ENCODE peak calls at places on chromosome 6, in seven cellular contexts. F is A673, H is heart right ventricle, G is Caco-2, M is ascending aorta, U is colonic mucosa, P is esophagus muscularis mucosa. S is an unnamed sample.

GRCh38 chr6:111971866-111972532 is 81.9 kb upstream of the CCN6 start:
- DNase-seq in H (no peak), M (no peak), G (no peak), P (no peak), F (no peak), U (no peak), S (no peak)

GRCh38 chr6:54617730-54618129 is 228.8 kb upstream of the FAM83B start:
- DNase-seq in M (no peak), P (no peak), U (no peak), F (no peak), G (no peak), H (no peak), S (peak; percentile 74)

GRCh38 chr6:128597956-128598355 is 77.6 kb upstream of the PTPRK start:
- DNase-seq in U (no peak), F (no peak), G (no peak), P (no peak), M (no peak), H (no peak), S (no peak)

GRCh38 chr6:145733770-145734169 is 1.6 kb downstream of the EPM2A start:
- DNase-seq in G (no peak), F (peak; percentile 49), U (no peak), P (no peak), H (no peak), M (no peak), S (no peak)

GRCh38 chr6:35594503-35595186 is 81.9 kb upstream of the TULP1 start:
- DNase-seq in G (no peak), P (no peak), M (no peak), U (no peak), F (no peak), H (no peak), S (no peak)

GRCh38 chr6:126076992-126077664 is 90.8 kb downstream of the TRMT11 start:
- DNase-seq in M (no peak), P (peak; percentile 92), H (no peak), F (no peak), G (peak; percentile 71), U (no peak), S (no peak)

GRCh38 chr6:1838604-1839003 is 228.9 kb downstream of the FOXC1 start:
- DNase-seq in U (no peak), H (no peak), P (no peak), M (no peak), F (peak; percentile 54), G (no peak), S (no peak)

GRCh38 chr6:157219201-157220200 is 103.8 kb downstream of the TMEM242 start:
- DNase-seq in P (no peak), G (no peak), M (peak; percentile 62), H (no peak), F (no peak), U (peak; percentile 50), S (no peak)

GRCh38 chr6:39468385-39468784 is 145.9 kb upstream of the KCNK16 start:
- DNase-seq in F (no peak), G (no peak), M (no peak), U (no peak), P (no peak), H (no peak), S (no peak)

GRCh38 chr6:85675030-85675819 is 32.5 kb upstream of the SYNCRIP start:
- DNase-seq in H (no peak), G (no peak), M (no peak), P (no peak), F (no peak), U (no peak), S (no peak)

GRCh38 chr6:48891308-48891707 is 571.7 kb downstream of the MMUT start:
- DNase-seq in P (no peak), H (no peak), F (no peak), M (no peak), U (no peak), G (no peak), S (no peak)

GRCh38 chr6:97459986-97460385 is 177.0 kb upstream of the MMS22L start:
- DNase-seq in H (no peak), M (no peak), U (no peak), F (no peak), G (no peak), P (no peak), S (no peak)

GRCh38 chr6:117674503-117674902 is 766 bp upstream of the NUS1 start:
- DNase-seq in P (no peak), H (no peak), G (peak; percentile 3), F (no peak), M (no peak), U (no peak), S (no peak)

GRCh38 chr6:36820700-36821580 is 18.3 kb downstream of the CPNE5 start:
- DNase-seq in P (no peak), U (no peak), F (no peak), H (no peak), G (no peak), M (no peak), S (no peak)

GRCh38 chr6:103215835-103216234 is 1643.9 kb downstream of the HACE1 start:
- DNase-seq in G (no peak), U (no peak), F (no peak), P (no peak), H (no peak), M (no peak), S (no peak)

GRCh38 chr6:95087394-95088097 is 489.8 kb upstream of the MANEA start:
- DNase-seq in U (no peak), M (no peak), H (no peak), P (no peak), F (peak; percentile 90), G (no peak), S (no peak)

GRCh38 chr6:90463359-90463758 is 123.5 kb downstream of the MAP3K7 start:
- DNase-seq in U (no peak), P (no peak), F (no peak), G (no peak), M (no peak), H (no peak), S (no peak)

GRCh38 chr6:92275150-92275549 is 1144.2 kb downstream of the EPHA7 start:
- DNase-seq in F (no peak), G (no peak), U (no peak), P (no peak), M (no peak), H (no peak), S (no peak)

GRCh38 chr6:72620866-72621242 is 1.0 kb upstream of the KCNQ5 start:
- DNase-seq in H (no peak), F (no peak), G (no peak), U (no peak), M (no peak), P (no peak), S (no peak)

GRCh38 chr6:151359486-151359885 is 31.9 kb downstream of the ZBTB2 start:
- DNase-seq in U (no peak), M (no peak), G (no peak), P (no peak), F (no peak), H (no peak), S (no peak)

GRCh38 chr6:22470454-22471368 is 98.7 kb upstream of the HDGFL1 start:
- DNase-seq in M (peak; percentile 68), U (peak; percentile 63), P (no peak), H (no peak), F (peak; percentile 35), G (peak; percentile 31), S (peak; percentile 5)

GRCh38 chr6:168129292-168130167 is 50.5 kb upstream of the FRMD1 start:
- DNase-seq in H (no peak), G (no peak), P (peak; percentile 81), M (peak; percentile 60), U (peak; percentile 13), F (no peak), S (no peak)

GRCh38 chr6:30206799-30207618 is 6.2 kb downstream of the TRIM26 start:
- DNase-seq in G (peak; percentile 75), H (no peak), M (no peak), F (no peak), U (peak; percentile 60), P (no peak), S (no peak)

GRCh38 chr6:36659271-36659670 is 19.2 kb upstream of the CDKN1A start:
- DNase-seq in P (no peak), F (no peak), G (no peak), U (no peak), H (no peak), M (no peak), S (peak; percentile 95)

GRCh38 chr6:161037873-161038228 is 46.3 kb downstream of the MAP3K4 start:
- DNase-seq in G (no peak), H (no peak), U (no peak), M (no peak), F (no peak), P (no peak), S (no peak)

GRCh38 chr6:111716325-111716724 is 110.6 kb upstream of the TRAF3IP2 start:
- DNase-seq in P (no peak), F (no peak), M (no peak), H (no peak), U (no peak), G (no peak), S (no peak)

DNA sequence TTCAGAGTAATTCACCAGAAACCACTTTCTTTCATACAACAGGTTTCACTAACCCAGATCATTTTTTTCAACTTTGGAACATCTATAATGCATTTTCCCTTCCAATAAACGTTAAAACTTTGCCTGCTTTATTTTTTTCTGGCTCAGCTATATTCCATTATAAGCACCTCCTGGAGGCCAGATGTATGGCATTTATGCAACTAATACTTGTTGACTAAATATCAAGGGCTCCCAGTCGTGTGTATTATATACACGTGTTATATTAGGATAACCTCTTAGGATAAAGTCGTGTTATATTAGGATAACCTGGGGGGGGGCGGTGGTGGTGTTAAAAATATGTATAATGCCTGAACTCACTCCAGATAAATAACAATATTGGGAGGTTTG is 6.7 kb downstream of the OPN5 start:
- DNase-seq in P (no peak), G (no peak), F (no peak), H (no peak), M (no peak), U (no peak), S (no peak)
- H3K4me3 ChIP-seq in P (peak overlapping the region; percentile 15), G (no peak overlapping the region), F (no peak overlapping the region), H (no peak overlapping the region), M (no peak overlapping the region), U (no peak overlapping the region), S (no peak overlapping the region)

DNA sequence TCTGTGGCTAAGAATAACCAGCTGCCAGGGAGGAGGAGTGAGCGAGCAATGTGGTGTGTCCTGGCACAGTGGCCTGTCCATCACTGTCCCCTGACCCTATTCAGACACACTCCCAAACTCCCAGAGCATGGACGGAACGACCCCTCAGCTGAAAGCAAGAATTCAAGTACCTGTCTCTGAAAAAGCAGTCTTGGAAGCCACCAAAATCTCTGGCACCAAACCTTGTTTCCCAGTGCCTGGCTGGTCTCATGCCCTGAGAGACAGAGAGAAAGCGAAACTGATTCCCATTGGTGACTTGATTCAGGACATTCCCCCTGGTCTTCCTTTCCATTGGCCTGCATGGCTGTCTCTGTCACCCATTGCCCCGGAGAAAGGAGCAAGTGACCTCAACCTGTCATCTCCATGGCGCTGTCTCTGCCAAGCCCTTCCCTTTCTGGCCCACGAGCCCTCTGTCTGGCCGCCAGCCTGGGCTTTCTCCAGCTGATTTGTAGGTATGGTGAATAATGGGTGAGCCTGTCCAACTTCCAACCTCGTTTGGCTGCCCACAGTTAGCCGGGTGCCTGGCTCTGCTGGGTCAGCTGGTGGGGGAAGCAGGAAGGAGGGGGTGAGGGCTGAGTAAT is at the start of gene DDO:
- DNase-seq in F (no peak), P (no peak), G (no peak), M (peak; percentile 95), U (peak; percentile 47), H (peak; percentile 82), S (no peak)
- H3K4me3 ChIP-seq in F (no peak within 1 kb of the TSS), P (peak within 1 kb of the TSS; percentile 40), G (no peak within 1 kb of the TSS), M (peak within 1 kb of the TSS; percentile 54), U (peak within 1 kb of the TSS; percentile 17), H (peak within 1 kb of the TSS; percentile 31), S (peak within 1 kb of the TSS; percentile 13)

GRCh38 chr6:46921731-46922130 is at the start of gene ADGRF5:
- DNase-seq in F (no peak), P (no peak), M (no peak), G (no peak), H (peak; percentile 36), U (no peak), S (no peak)
- H3K4me3 ChIP-seq in F (no peak within 1 kb of the TSS), P (peak within 1 kb of the TSS; percentile 29), M (no peak within 1 kb of the TSS), G (no peak within 1 kb of the TSS), H (peak within 1 kb of the TSS; percentile 44), U (no peak within 1 kb of the TSS), S (no peak within 1 kb of the TSS)

GRCh38 chr6:159819932-159820640 is 20.0 kb downstream of the PNLDC1 start:
- DNase-seq in M (no peak), U (no peak), F (no peak), H (no peak), G (no peak), P (no peak), S (no peak)
- H3K4me3 ChIP-seq in M (no peak overlapping the region), U (no peak overlapping the region), F (no peak overlapping the region), H (no peak overlapping the region), G (no peak overlapping the region), P (no peak overlapping the region), S (no peak overlapping the region)